ENCODE peak calls at places on chromosomes 3 and 15, in nine cellular contexts. L is uterus, J is tibial artery, C is astrocyte of the spinal cord, E is fibroblast of the aortic adventitia, V is IMR-90, S is OCI-LY7, P is lower lobe of right lung, K is neural progenitor cell. N is an unnamed sample.
A peak's percentile ranks its signal among the peaks of the same experiment; 100 is the strongest.

GRCh38 chr15:51904931-51905330 is 66.6 kb downstream of the LEO1 start:
- DNase-seq in J (no peak), E (no peak), C (no peak), P (no peak), L (no peak), K (no peak), V (peak; percentile 47), S (no peak), N (no peak)

GRCh38 chr15:38650384-38650783 is 85.8 kb upstream of the RASGRP1 start:
- DNase-seq in V (no peak), S (peak; percentile 46), K (no peak), C (no peak), L (no peak), J (no peak), E (no peak), P (no peak), N (no peak)

GRCh38 chr3:105448338-105448982 is 81.8 kb downstream of the ALCAM start:
- DNase-seq in S (no peak), C (peak; percentile 33), P (no peak), V (peak; percentile 29), K (peak; percentile 30), L (no peak), E (peak; percentile 48), J (no peak), N (no peak)

GRCh38 chr15:35306361-35306981 is 221.4 kb upstream of the NANOGP8 start:
- DNase-seq in C (peak; percentile 64), E (peak; percentile 70), P (no peak), S (no peak), V (peak; percentile 76), L (no peak), J (no peak), K (no peak), N (no peak)

GRCh38 chr3:170745211-170745718 is 124.7 kb downstream of the RPL22L1 start:
- DNase-seq in E (peak; percentile 99), S (no peak), J (no peak), L (no peak), P (no peak), C (peak; percentile 53), K (no peak), V (peak; percentile 73), N (no peak)

GRCh38 chr15:68227806-68228142 is 1.8 kb downstream of the CLN6 start:
- DNase-seq in J (no peak), P (no peak), V (no peak), L (no peak), S (no peak), E (no peak), K (no peak), C (no peak), N (peak; percentile 43)

GRCh38 chr3:28916713-28917499 is 364.0 kb upstream of the RBMS3 start:
- DNase-seq in C (peak; percentile 89), L (peak; percentile 51), P (peak; percentile 42), J (peak; percentile 74), K (peak; percentile 48), S (peak; percentile 2), E (peak; percentile 88), V (peak; percentile 65), N (peak; percentile 81)

GRCh38 chr3:8529738-8530525 is 28.3 kb downstream of the LMCD1 start:
- DNase-seq in P (no peak), E (peak; percentile 49), K (peak; percentile 13), L (no peak), C (no peak), V (no peak), S (no peak), J (no peak), N (no peak)

GRCh38 chr15:99324082-99324620 is 72.9 kb downstream of the LRRC28 start:
- DNase-seq in K (no peak), V (peak; percentile 83), S (no peak), E (peak; percentile 87), L (no peak), J (peak; percentile 36), C (peak; percentile 97), P (no peak), N (no peak)

GRCh38 chr15:77474310-77474986 is 53.8 kb downstream of the HMG20A start:
- DNase-seq in C (no peak), P (no peak), V (no peak), L (no peak), J (no peak), E (no peak), K (no peak), S (no peak), N (no peak)

GRCh38 chr15:101449471-101450425 is 39.8 kb downstream of the PCSK6 start:
- DNase-seq in L (no peak), K (no peak), V (no peak), J (no peak), P (no peak), S (no peak), C (no peak), E (no peak), N (peak; percentile 54)

GRCh38 chr3:67468511-67468910 is 185.9 kb downstream of the SUCLG2 start:
- DNase-seq in E (no peak), V (peak; percentile 32), P (no peak), S (no peak), L (no peak), K (no peak), C (peak; percentile 54), J (no peak), N (no peak)

GRCh38 chr3:125194849-125195601 is 17.5 kb downstream of the SLC12A8 start:
- DNase-seq in J (no peak), V (peak; percentile 92), K (no peak), L (no peak), E (peak; percentile 68), P (no peak), S (no peak), C (peak; percentile 87), N (no peak)

GRCh38 chr15:47862402-47862801 is 145.1 kb downstream of the SEMA6D start:
- DNase-seq in E (no peak), L (no peak), C (no peak), K (no peak), S (no peak), V (no peak), J (no peak), P (no peak), N (no peak)

GRCh38 chr15:85615930-85616329 is 178.8 kb downstream of the KLHL25 start:
- DNase-seq in L (no peak), V (peak; percentile 52), J (no peak), S (peak; percentile 51), P (no peak), C (peak; percentile 59), E (peak; percentile 62), K (peak; percentile 60), N (no peak)

GRCh38 chr15:81843226-81843625 is 202.6 kb downstream of the MEX3B start:
- DNase-seq in C (no peak), S (peak; percentile 68), J (no peak), L (no peak), K (no peak), V (no peak), P (no peak), E (no peak), N (no peak)

GRCh38 chr15:45635763-45636292 is 999 bp downstream of the SQOR start:
- DNase-seq in S (no peak), C (no peak), V (no peak), P (no peak), K (no peak), E (no peak), J (no peak), L (no peak), N (no peak)

GRCh38 chr15:45638641-45639040 is 3.8 kb downstream of the SQOR start:
- DNase-seq in S (no peak), L (no peak), P (no peak), C (no peak), V (no peak), E (no peak), J (no peak), K (no peak), N (no peak)

GRCh38 chr15:45635191-45635638 is 386 bp downstream of the SQOR start:
- DNase-seq in J (peak; percentile 68), C (no peak), S (peak; percentile 27), V (no peak), P (peak; percentile 83), E (peak; percentile 28), K (peak; percentile 55), L (peak; percentile 58), N (peak; percentile 85)

GRCh38 chr15:45634442-45635190 is at the start of gene SQOR:
- DNase-seq in S (no peak), J (peak; percentile 89), C (peak; percentile 56), L (peak; percentile 76), P (peak; percentile 94), K (peak; percentile 72), V (peak; percentile 54), E (peak; percentile 67), N (peak; percentile 93)

DNA sequence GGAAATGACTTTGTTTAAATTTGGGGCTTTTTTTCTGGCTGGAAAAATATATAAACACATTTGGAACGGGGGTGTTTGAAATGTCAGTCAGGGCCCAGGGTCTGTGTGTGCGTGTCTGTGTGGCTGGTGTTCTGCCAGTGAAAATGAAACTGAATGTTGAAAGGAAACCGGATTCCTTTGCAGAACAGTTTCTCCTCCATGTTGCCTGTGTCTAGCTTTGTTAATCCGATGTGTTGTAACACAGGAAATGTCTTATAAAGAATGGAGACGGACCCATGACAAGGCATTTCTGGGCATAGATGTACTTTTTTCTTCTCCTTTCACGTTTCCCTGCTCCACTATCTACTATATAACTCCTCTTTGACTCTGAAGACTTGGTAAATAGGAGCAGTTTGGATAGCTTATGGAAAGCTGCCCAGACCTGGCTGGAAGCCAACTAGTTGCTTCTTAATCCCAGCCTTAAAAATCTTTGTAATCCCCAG is 2.8 kb downstream of the SQOR start:
- DNase-seq in C (peak; percentile 86), J (peak; percentile 59), L (peak; percentile 54), K (no peak), S (peak; percentile 53), P (no peak), V (peak; percentile 98), E (peak; percentile 97), N (no peak)
- H3K4me3 ChIP-seq in C (no peak overlapping the region), J (peak overlapping the region; percentile 14), L (peak overlapping the region; percentile 8), K (no peak overlapping the region), S (no peak overlapping the region), P (peak overlapping the region; percentile 82), V (peak overlapping the region; percentile 14), E (peak overlapping the region; percentile 34), N (peak overlapping the region; percentile 57)

DNA sequence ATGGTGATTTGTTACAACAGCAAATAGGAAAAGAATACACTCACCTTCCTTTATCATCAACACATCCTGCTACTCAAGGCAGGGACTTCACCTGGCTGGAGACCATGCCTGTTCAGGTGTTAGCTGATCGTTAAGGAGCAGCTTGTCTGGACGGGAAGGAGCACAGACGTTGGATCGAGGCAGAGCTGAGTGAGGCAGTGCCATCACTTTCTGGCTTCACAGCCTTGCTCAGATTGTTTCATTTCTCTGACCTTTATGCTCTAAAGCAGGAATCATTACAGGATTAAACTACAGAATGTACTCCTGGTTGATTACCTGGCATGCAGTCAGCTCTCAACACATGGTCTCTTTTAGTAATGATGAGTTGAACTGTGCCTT is 119.0 kb upstream of the NR2E3 start:
- DNase-seq in S (no peak), C (no peak), J (no peak), V (no peak), P (no peak), L (no peak), K (no peak), E (no peak), N (no peak)
- H3K4me3 ChIP-seq in S (no peak overlapping the region), C (no peak overlapping the region), J (no peak overlapping the region), V (no peak overlapping the region), P (no peak overlapping the region), L (no peak overlapping the region), K (no peak overlapping the region), E (peak overlapping the region; percentile 18), N (no peak overlapping the region)

GRCh38 chr15:58916962-58917361 is 16.5 kb downstream of the SLTM start:
- DNase-seq in P (no peak), C (no peak), E (no peak), S (no peak), L (no peak), V (no peak), K (no peak), J (no peak), N (no peak)
- H3K4me3 ChIP-seq in P (no peak overlapping the region), C (no peak overlapping the region), E (no peak overlapping the region), S (no peak overlapping the region), L (no peak overlapping the region), V (no peak overlapping the region), K (no peak overlapping the region), J (no peak overlapping the region), N (no peak overlapping the region)

GRCh38 chr15:90884719-90885431 is 571 bp downstream of the FES start:
- DNase-seq in V (no peak), P (peak; percentile 50), J (no peak), K (no peak), C (no peak), S (no peak), E (no peak), L (no peak), N (no peak)
- H3K4me3 ChIP-seq in V (peak overlapping the region; percentile 48), P (peak overlapping the region; percentile 77), J (peak overlapping the region; percentile 55), K (peak overlapping the region; percentile 29), C (peak overlapping the region; percentile 39), S (no peak overlapping the region), E (peak overlapping the region; percentile 64), L (peak overlapping the region; percentile 49), N (peak overlapping the region; percentile 82)

N was measured in coronary artery.